ENCODE peak calls at places on chromosome 3, in seven cellular contexts. One of them, this sample, is unnamed.
A peak's percentile ranks its signal among the peaks of the same experiment; 100 is the strongest.

GRCh38 chr3:70979983-70980645 is 603.4 kb downstream of the FOXP1 start:
- DNase-seq in cardiac muscle cell: no peak
- DNase-seq in iris pigment epithelial cell: peak; percentile 54
- DNase-seq in NCI-H345: no peak
- DNase-seq in SK-N-SH: no peak
- DNase-seq in RPMI8226: no peak
- DNase-seq in kidney glomerular epithelial cell: no peak
- DNase-seq in this sample: no peak

GRCh38 chr3:183230826-183231225 is 22.2 kb upstream of the B3GNT5 start:
- DNase-seq in cardiac muscle cell: no peak
- DNase-seq in iris pigment epithelial cell: no peak
- DNase-seq in NCI-H345: no peak
- DNase-seq in SK-N-SH: no peak
- DNase-seq in RPMI8226: no peak
- DNase-seq in kidney glomerular epithelial cell: no peak
- DNase-seq in this sample: no peak

GRCh38 chr3:66076861-66077495 is 38.3 kb upstream of the MAGI1 start:
- DNase-seq in cardiac muscle cell: no peak
- DNase-seq in iris pigment epithelial cell: peak; percentile 39
- DNase-seq in NCI-H345: no peak
- DNase-seq in SK-N-SH: peak; percentile 78
- DNase-seq in RPMI8226: no peak
- DNase-seq in kidney glomerular epithelial cell: no peak
- DNase-seq in this sample: peak; percentile 83

GRCh38 chr3:124963755-124964154 is 29.2 kb upstream of the MUC13 start:
- DNase-seq in cardiac muscle cell: peak; percentile 43
- DNase-seq in iris pigment epithelial cell: no peak
- DNase-seq in NCI-H345: no peak
- DNase-seq in SK-N-SH: no peak
- DNase-seq in RPMI8226: no peak
- DNase-seq in kidney glomerular epithelial cell: no peak
- DNase-seq in this sample: no peak

GRCh38 chr3:183449791-183450190 is 21.4 kb upstream of the MCF2L2 start:
- DNase-seq in cardiac muscle cell: peak; percentile 27
- DNase-seq in iris pigment epithelial cell: peak; percentile 45
- DNase-seq in NCI-H345: no peak
- DNase-seq in SK-N-SH: no peak
- DNase-seq in RPMI8226: no peak
- DNase-seq in kidney glomerular epithelial cell: no peak
- DNase-seq in this sample: no peak

GRCh38 chr3:57544181-57545125 is at the start of gene DNAH12:
- DNase-seq in cardiac muscle cell: peak; percentile 55
- DNase-seq in iris pigment epithelial cell: no peak
- DNase-seq in NCI-H345: peak; percentile 71
- DNase-seq in SK-N-SH: peak; percentile 75
- DNase-seq in RPMI8226: no peak
- DNase-seq in kidney glomerular epithelial cell: peak; percentile 30
- DNase-seq in this sample: peak; percentile 42

GRCh38 chr3:15948403-15948802 is 150.6 kb upstream of the ANKRD28 start:
- DNase-seq in cardiac muscle cell: no peak
- DNase-seq in iris pigment epithelial cell: no peak
- DNase-seq in NCI-H345: no peak
- DNase-seq in SK-N-SH: no peak
- DNase-seq in RPMI8226: no peak
- DNase-seq in kidney glomerular epithelial cell: no peak
- DNase-seq in this sample: peak; percentile 34

GRCh38 chr3:20197775-20198174 is 11.8 kb upstream of the SGO1 start:
- DNase-seq in cardiac muscle cell: no peak
- DNase-seq in iris pigment epithelial cell: no peak
- DNase-seq in NCI-H345: no peak
- DNase-seq in SK-N-SH: no peak
- DNase-seq in RPMI8226: no peak
- DNase-seq in kidney glomerular epithelial cell: no peak
- DNase-seq in this sample: no peak

GRCh38 chr3:107431048-107431297 is 53.7 kb downstream of the CCDC54 start:
- DNase-seq in cardiac muscle cell: no peak
- DNase-seq in iris pigment epithelial cell: no peak
- DNase-seq in NCI-H345: peak; percentile 33
- DNase-seq in SK-N-SH: no peak
- DNase-seq in RPMI8226: no peak
- DNase-seq in kidney glomerular epithelial cell: no peak
- DNase-seq in this sample: no peak

GRCh38 chr3:134449277-134449676 is 36.5 kb downstream of the ANAPC13 start:
- DNase-seq in cardiac muscle cell: peak; percentile 69
- DNase-seq in iris pigment epithelial cell: peak; percentile 58
- DNase-seq in NCI-H345: peak; percentile 32
- DNase-seq in SK-N-SH: peak; percentile 29
- DNase-seq in RPMI8226: peak; percentile 47
- DNase-seq in kidney glomerular epithelial cell: peak; percentile 4
- DNase-seq in this sample: peak; percentile 73

GRCh38 chr3:111047053-111047452 is 24.6 kb upstream of the NECTIN3 start:
- DNase-seq in cardiac muscle cell: no peak
- DNase-seq in iris pigment epithelial cell: no peak
- DNase-seq in NCI-H345: no peak
- DNase-seq in SK-N-SH: no peak
- DNase-seq in RPMI8226: no peak
- DNase-seq in kidney glomerular epithelial cell: no peak
- DNase-seq in this sample: no peak

GRCh38 chr3:187873843-187874242 is 128.6 kb upstream of the BCL6 start:
- DNase-seq in cardiac muscle cell: no peak
- DNase-seq in iris pigment epithelial cell: no peak
- DNase-seq in NCI-H345: no peak
- DNase-seq in SK-N-SH: no peak
- DNase-seq in RPMI8226: no peak
- DNase-seq in kidney glomerular epithelial cell: no peak
- DNase-seq in this sample: no peak